ENCODE peak calls at places on chromosomes 7 and 10, in five cellular contexts. P is mammary epithelial cell, T is tibial artery, R is upper lobe of right lung, C is heart left ventricle. J is an unnamed sample. For H3K27me3 and H3K9me3, the result is how much of the 10 kb centered on the place peaks cover.

GRCh38 chr10:101775273-101776131 is at the start of gene FGF8:
- DNase-seq in P (no peak), T (no peak), R (peak), C (no peak), J (peak)

GRCh38 chr7:133510326-133511055 is 257.6 kb downstream of the EXOC4 start:
- DNase-seq in P (peak), T (no peak), R (no peak), C (no peak), J (no peak)

GRCh38 chr7:47509571-47509970 is 72.3 kb downstream of the TNS3 start:
- DNase-seq in P (no peak), T (peak), R (no peak), C (no peak), J (no peak)

GRCh38 chr7:21507627-21508343 is 35.1 kb upstream of the DNAH11 start:
- DNase-seq in P (peak), T (no peak), R (no peak), C (no peak), J (peak)

GRCh38 chr7:143315782-143316181 is at the start of gene CLCN1:
- DNase-seq in P (no peak), T (no peak), R (no peak), C (no peak), J (no peak)

GRCh38 chr7:72099784-72100183 is 312.4 kb downstream of the CALN1 start:
- DNase-seq in P (no peak), T (no peak), R (no peak), C (no peak), J (no peak)

GRCh38 chr10:123149568-123150228 is 1.8 kb downstream of the HMX2 start:
- DNase-seq in P (peak), T (no peak), R (peak), C (no peak), J (peak)

GRCh38 chr10:119539359-119539651 is 3.2 kb downstream of the RGS10 start:
- DNase-seq in P (no peak), T (no peak), R (no peak), C (no peak), J (no peak)

GRCh38 chr7:4837041-4837813 is 24.6 kb downstream of the PAPOLB start:
- DNase-seq in P (no peak), T (peak), R (peak), C (no peak), J (peak)

GRCh38 chr10:108166401-108166800 is 1001.9 kb upstream of the SORCS1 start:
- DNase-seq in P (peak), T (no peak), R (no peak), C (no peak), J (no peak)

GRCh38 chr10:1086787-1087186 is 30.6 kb downstream of the WDR37 start:
- DNase-seq in P (no peak), T (no peak), R (no peak), C (no peak), J (no peak)

GRCh38 chr7:122340427-122340826 is 35.9 kb upstream of the FEZF1 start:
- DNase-seq in P (no peak), T (no peak), R (no peak), C (no peak), J (no peak)

GRCh38 chr10:35336084-35336831 is at the start of gene CCNY:
- DNase-seq in P (peak), T (peak), R (peak), C (peak), J (peak)

GRCh38 chr7:45081670-45081974 is 7.1 kb downstream of the NACAD start:
- DNase-seq in P (no peak), T (peak), R (no peak), C (no peak), J (no peak)

GRCh38 chr7:43303740-43304241 is 191.3 kb downstream of the HECW1 start:
- DNase-seq in P (peak), T (no peak), R (no peak), C (no peak), J (peak)

GRCh38 chr7:137245186-137245585 is 98.3 kb downstream of the PTN start:
- DNase-seq in P (no peak), T (no peak), R (no peak), C (no peak), J (no peak)

GRCh38 chr10:87551324-87551723 is 46.6 kb downstream of the MINPP1 start:
- DNase-seq in P (no peak), T (no peak), R (no peak), C (no peak), J (no peak)

GRCh38 chr7:15015545-15016314 is 113.2 kb upstream of the DGKB start:
- DNase-seq in P (peak), T (no peak), R (no peak), C (no peak), J (peak)

GRCh38 chr7:142892941-142893340 is 7.4 kb upstream of the TRPV6 start:
- DNase-seq in P (no peak), T (no peak), R (no peak), C (no peak), J (peak)

GRCh38 chr10:78552261-78552811 is 516.4 kb upstream of the ZMIZ1 start:
- DNase-seq in P (no peak), T (peak), R (no peak), C (no peak), J (peak)

GRCh38 chr7:100118388-100119074 is 627 bp downstream of the TAF6 start:
- DNase-seq in P (no peak), T (no peak), R (no peak), C (no peak), J (no peak)
- H3K27me3 ChIP-seq in P (under half), T (under half), R (under half), C (under half), J (under half)

DNA sequence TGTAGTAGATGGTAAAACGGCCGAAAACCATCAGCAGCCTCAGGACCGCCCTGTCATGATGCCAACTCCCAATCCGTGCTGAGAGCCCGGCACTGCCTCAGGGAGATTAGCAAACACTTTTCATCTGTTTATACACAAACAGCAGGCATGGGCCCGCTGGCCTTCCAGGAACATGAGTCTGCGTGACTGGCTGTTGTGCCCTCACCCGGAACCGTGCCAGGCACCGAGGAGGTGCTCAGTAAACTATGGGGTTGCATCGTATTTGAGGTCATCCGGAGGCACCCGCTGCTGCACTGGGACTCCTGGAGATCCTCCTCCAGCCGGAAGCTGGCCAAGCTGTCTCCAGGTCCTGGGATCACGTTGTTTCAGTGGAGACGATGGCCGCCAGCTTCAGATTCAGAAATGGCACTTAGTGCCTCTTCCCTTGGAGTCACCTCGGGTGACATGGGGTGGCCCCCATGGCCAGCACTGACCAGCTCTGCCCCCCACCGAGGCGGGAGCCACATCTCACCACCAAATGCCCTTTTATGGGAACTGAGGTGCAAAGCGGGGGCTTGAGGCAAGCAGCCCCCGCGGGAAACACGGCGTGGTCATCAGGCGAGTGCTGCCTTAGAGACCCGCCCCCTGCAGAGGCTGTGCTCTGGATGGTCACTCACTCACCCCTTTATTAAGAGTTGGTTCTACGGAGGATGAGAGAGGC is 585.9 kb downstream of the PTPRN2 start:
- DNase-seq in P (no peak), T (no peak), R (no peak), C (peak), J (no peak)
- H3K9me3 ChIP-seq in P (under half), T (under half), R (under half), C (under half), J (under half)

GRCh38 chr7:37918526-37918925 is 1.9 kb upstream of the SFRP4 start:
- DNase-seq in P (no peak), T (no peak), R (no peak), C (no peak), J (peak)

GRCh38 chr7:37915438-37915837 is 1.2 kb downstream of the SFRP4 start:
- DNase-seq in P (no peak), T (no peak), R (no peak), C (no peak), J (no peak)

GRCh38 chr7:37916673-37917660 is at the start of gene SFRP4:
- DNase-seq in P (peak), T (peak), R (peak), C (peak), J (peak)

GRCh38 chr7:37912756-37913155 is 3.9 kb downstream of the SFRP4 start:
- DNase-seq in P (no peak), T (no peak), R (no peak), C (no peak), J (no peak)

DNA sequence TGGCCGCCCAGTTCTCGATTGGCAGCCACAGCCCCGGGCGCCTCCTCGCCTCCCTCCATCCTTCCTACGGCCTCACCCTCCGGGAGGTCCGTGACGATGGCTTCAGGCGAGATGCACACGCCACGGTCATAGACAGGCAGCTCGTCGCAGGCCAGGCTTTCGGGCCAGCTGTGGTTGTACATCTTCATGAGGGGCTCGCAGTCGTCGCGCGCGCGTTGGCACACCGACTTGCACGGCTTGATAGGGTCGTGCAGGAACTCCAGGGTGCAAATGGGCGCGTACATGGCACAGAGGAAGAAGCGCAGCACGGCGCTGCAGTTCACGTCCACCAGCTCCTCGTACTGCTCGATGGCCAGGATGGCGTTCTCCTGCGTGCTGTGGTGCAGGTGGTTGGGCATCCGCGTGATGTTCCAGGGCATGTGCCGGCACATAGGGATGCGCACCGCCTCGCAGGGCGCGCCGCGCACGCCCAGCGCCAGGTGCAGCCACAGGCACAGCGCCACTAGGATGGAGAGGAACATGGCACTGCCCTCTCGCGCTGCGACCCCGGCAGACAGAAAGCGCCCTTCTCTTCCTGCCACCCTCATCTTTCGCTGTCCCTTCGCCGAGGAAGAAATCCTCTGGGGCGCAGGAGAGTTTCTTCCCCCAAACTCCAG is 472 bp downstream of the SFRP4 start:
- DNase-seq in P (peak), T (peak), R (peak), C (peak), J (peak)
- H3K27me3 ChIP-seq in P (under half), T (under half), R (under half), C (under half), J (half or more)

DNA sequence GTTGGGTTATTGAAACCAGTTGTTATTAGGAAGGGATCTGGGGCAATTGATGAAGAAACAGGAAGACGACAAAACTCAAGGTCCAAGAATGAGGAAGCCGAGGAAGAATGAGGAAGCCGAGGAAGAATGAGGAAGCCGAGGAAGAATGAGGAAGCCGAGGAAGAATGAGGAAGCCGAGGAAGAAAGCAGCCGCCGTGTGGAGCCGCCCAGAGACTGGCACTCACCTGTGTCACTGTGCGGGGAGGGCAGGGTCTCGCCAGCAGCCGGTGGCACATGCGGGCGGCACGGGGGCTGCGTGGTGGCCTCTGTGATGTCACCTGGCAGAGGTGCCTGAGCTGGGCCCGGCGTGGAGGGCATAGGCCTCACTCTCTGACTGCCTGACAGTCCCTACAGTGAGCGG is 71.1 kb upstream of the CFAP46 start:
- DNase-seq in P (no peak), T (no peak), R (peak), C (peak), J (no peak)
- H3K9me3 ChIP-seq in P (half or more), T (under half), R (under half), C (under half), J (under half)

GRCh38 chr7:139647812-139648616 is 124.5 kb downstream of the CLEC2L start:
- DNase-seq in P (no peak), T (no peak), R (no peak), C (no peak), J (no peak)

GRCh38 chr7:139647085-139647484 is 123.6 kb downstream of the CLEC2L start:
- DNase-seq in P (no peak), T (no peak), R (no peak), C (no peak), J (no peak)

GRCh38 chr7:139645572-139646523 is 122.4 kb downstream of the CLEC2L start:
- DNase-seq in P (peak), T (peak), R (peak), C (peak), J (peak)

GRCh38 chr7:139648617-139648932 is 125.1 kb downstream of the CLEC2L start:
- DNase-seq in P (no peak), T (no peak), R (no peak), C (no peak), J (no peak)

GRCh38 chr7:139646566-139646965 is 123.1 kb downstream of the CLEC2L start:
- DNase-seq in P (no peak), T (no peak), R (no peak), C (no peak), J (no peak)
- H3K27me3 ChIP-seq in P (under half), T (under half), R (under half), C (under half), J (under half)

GRCh38 chr10:56496087-56496486 is 135.0 kb upstream of the ZWINT start:
- DNase-seq in P (no peak), T (no peak), R (no peak), C (no peak), J (no peak)
- H3K9me3 ChIP-seq in P (under half), T (under half), R (under half), C (under half), J (under half)

GRCh38 chr10:43261578-43261965 is 5.3 kb downstream of the RASGEF1A start:
- DNase-seq in P (no peak), T (no peak), R (no peak), C (no peak), J (no peak)

GRCh38 chr10:43262043-43262901 is 4.6 kb downstream of the RASGEF1A start:
- DNase-seq in P (no peak), T (no peak), R (no peak), C (no peak), J (peak)

GRCh38 chr10:43259248-43259980 is 7.5 kb downstream of the RASGEF1A start:
- DNase-seq in P (no peak), T (no peak), R (no peak), C (no peak), J (no peak)

GRCh38 chr10:43259981-43260761 is 6.7 kb downstream of the RASGEF1A start:
- DNase-seq in P (peak), T (no peak), R (no peak), C (peak), J (no peak)

DNA sequence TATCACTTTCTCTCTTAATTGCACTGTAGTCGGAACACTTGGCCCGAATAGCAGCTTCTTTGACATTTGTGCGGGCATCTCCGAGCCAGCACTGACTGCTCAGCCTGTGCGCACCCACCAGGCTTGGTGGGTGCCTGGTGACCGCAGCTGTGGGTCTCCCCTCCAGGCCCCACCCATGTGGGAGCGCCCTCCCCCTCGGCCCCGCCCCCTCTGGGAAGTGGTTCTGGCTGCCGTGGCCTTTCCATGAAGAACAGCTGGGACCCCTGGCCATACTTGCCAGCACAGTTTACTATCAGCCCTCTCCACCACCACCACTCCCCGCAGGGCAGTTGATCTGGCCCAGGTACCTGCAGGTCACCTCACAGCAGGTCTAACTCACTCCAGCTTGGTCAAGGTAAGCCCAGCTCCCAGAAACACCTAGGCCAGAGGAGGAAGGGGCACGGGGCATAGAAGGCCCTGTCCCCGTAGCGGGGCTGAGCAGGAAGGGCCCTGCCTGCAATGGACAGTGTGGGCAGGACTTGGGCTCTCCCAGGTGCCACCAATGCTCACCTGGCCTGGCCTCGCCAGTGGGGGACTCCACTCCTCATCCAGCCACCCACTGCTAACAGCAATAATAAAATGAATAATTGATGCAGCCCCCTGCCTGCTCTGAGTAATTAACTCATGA is 5.8 kb downstream of the RASGEF1A start:
- DNase-seq in P (no peak), T (no peak), R (no peak), C (no peak), J (peak)
- H3K27me3 ChIP-seq in P (under half), T (under half), R (under half), C (under half), J (under half)

J was measured in endodermal cell.